ENCODE peak calls at places on chromosomes 4 and X, in six cellular contexts. S is SK-N-SH, V is GM23338, N is Panc1, I is sigmoid colon, H is prostate gland. C is an unnamed sample.
A peak's percentile ranks its signal among the peaks of the same experiment; 100 is the strongest.

GRCh38 chr4:117560329-117560728 is 474.0 kb upstream of the NDST3 start:
- DNase-seq in I (no peak), S (no peak), N (peak; percentile 2), V (peak; percentile 4), H (no peak), C (no peak)

GRCh38 chr4:155973639-155974475 is 20.2 kb upstream of the CTSO start:
- DNase-seq in V (peak; percentile 60), S (no peak), N (no peak), H (no peak), I (no peak), C (no peak)

GRCh38 chr4:57462843-57463242 is 352.7 kb upstream of the IGFBP7 start:
- DNase-seq in V (no peak), S (no peak), N (no peak), H (no peak), I (no peak), C (no peak)

GRCh38 chr4:83906561-83906960 is 370.7 kb downstream of the GPAT3 start:
- DNase-seq in V (no peak), N (no peak), H (no peak), S (no peak), I (no peak), C (no peak)

GRCh38 chr4:117001077-117001476 is 84.3 kb downstream of the TRAM1L1 start:
- DNase-seq in H (no peak), N (no peak), V (no peak), I (no peak), S (no peak), C (no peak)

GRCh38 chr4:128287871-128288688 is 467 bp upstream of the PGRMC2 start:
- DNase-seq in N (peak; percentile 89), H (peak; percentile 99), V (peak; percentile 100), I (peak; percentile 100), S (peak; percentile 99), C (peak; percentile 99)

GRCh38 chrX:6002056-6002455 is 226.6 kb downstream of the NLGN4X start:
- DNase-seq in V (peak; percentile 20), H (no peak), I (no peak), S (no peak), N (no peak), C (no peak)

GRCh38 chr4:11424000-11424399 is 4.7 kb downstream of the HS3ST1 start:
- DNase-seq in S (peak; percentile 53), H (peak; percentile 58), I (no peak), N (no peak), V (peak; percentile 81), C (no peak)

GRCh38 chr4:52869196-52869595 is 7.1 kb downstream of the RASL11B start:
- DNase-seq in V (no peak), N (no peak), S (peak; percentile 88), I (peak; percentile 70), H (no peak), C (no peak)

GRCh38 chrX:19602866-19603620 is 87.7 kb upstream of the MAP3K15 start:
- DNase-seq in N (no peak), I (no peak), S (no peak), V (no peak), H (no peak), C (no peak)

GRCh38 chrX:154431321-154431720 is 2.8 kb downstream of the ATP6AP1 start:
- DNase-seq in H (no peak), N (no peak), S (no peak), I (no peak), V (no peak), C (no peak)
- H3K27ac ChIP-seq in H (peak overlapping the region; percentile 39), N (no peak overlapping the region), S (no peak overlapping the region), I (peak overlapping the region; percentile 34), V (no peak overlapping the region), C (no peak overlapping the region)

GRCh38 chr4:147794787-147795413 is 63.0 kb downstream of the ARHGAP10 start:
- DNase-seq in H (no peak), V (no peak), I (no peak), N (no peak), S (no peak), C (no peak)

GRCh38 chr4:147802346-147802745 is 70.5 kb downstream of the ARHGAP10 start:
- DNase-seq in I (no peak), V (no peak), H (no peak), S (no peak), N (no peak), C (no peak)

GRCh38 chr4:147793973-147794690 is 62.2 kb downstream of the ARHGAP10 start:
- DNase-seq in N (no peak), H (no peak), S (no peak), V (no peak), I (no peak), C (no peak)

GRCh38 chr4:147801820-147802219 is 69.9 kb downstream of the ARHGAP10 start:
- DNase-seq in S (no peak), I (no peak), H (no peak), V (no peak), N (no peak), C (no peak)

GRCh38 chr4:147799986-147800555 is 68.2 kb downstream of the ARHGAP10 start:
- DNase-seq in H (no peak), I (no peak), S (no peak), V (no peak), N (no peak), C (no peak)
- TF ChIP-seq POLR2AphosphoS5 in H (no peak), I (no peak), S (no peak), V (no peak), N (no peak), C (no peak)

GRCh38 chr4:30720656-30721352 is 635 bp downstream of the PCDH7 start:
- DNase-seq in N (no peak), V (peak; percentile 64), I (peak; percentile 73), H (no peak), S (peak; percentile 55), C (no peak)
- H3K27me3 ChIP-seq in N (no peaks in the 10 kb centered on the region), V (peaks cover 56% of the 10 kb centered on the region), I (no peaks in the 10 kb centered on the region), H (no peaks in the 10 kb centered on the region), S (peaks cover 61% of the 10 kb centered on the region), C (no peaks in the 10 kb centered on the region)

DNA sequence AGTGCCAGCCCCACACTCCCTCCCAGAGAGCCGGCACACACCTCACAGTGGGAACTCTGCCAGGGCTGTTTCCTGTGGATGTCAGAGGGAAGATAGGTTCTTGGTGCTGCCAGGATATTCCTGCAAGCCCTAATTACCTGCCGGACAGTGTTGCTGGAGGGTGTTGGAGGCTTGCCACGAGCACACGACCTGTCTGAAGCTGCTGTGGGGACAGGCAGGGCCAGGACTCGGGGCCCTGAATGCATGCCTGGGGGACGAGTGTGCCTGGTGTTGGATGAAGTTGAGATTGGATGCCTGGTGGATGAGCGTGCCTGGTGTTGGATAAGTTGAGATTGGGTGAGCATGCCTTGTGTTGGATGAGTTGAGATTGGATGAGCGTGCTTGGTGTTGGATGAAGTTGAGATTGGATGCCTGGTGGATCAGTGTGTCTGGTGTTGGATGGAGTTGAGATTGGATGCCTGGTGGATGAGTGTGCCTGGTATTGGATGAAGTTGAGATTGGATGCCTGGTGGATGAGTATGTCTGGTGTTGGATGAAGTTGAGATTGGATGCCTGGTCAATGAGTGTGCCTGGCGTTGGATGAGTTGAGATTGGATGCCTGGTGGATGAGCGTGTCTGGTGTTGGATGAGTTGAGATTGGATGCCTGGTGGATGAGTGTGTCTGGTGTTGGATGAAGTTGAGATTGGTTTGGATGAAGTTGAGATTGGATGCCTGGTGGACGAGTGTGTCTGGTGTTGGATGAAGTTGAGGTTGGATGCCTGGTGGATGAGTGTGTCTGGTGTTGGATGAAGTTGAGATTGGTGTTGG is 23.2 kb upstream of the UVSSA start:
- DNase-seq in V (no peak), H (no peak), N (peak; percentile 86), I (no peak), S (no peak), C (no peak)
- H3K27ac ChIP-seq in V (no peak overlapping the region), H (no peak overlapping the region), N (no peak overlapping the region), I (no peak overlapping the region), S (peak overlapping the region; percentile 84), C (no peak overlapping the region)

GRCh38 chrX:152898442-152898841 is 575 bp downstream of the ZNF185 start:
- DNase-seq in S (no peak), I (no peak), N (no peak), H (no peak), V (no peak), C (no peak)

GRCh38 chrX:152895724-152896420 is 2.0 kb upstream of the ZNF185 start:
- DNase-seq in S (no peak), N (peak; percentile 33), V (no peak), H (peak; percentile 60), I (no peak), C (no peak)

GRCh38 chrX:152896450-152896849 is 1.4 kb upstream of the ZNF185 start:
- DNase-seq in H (no peak), S (no peak), V (no peak), N (peak; percentile 36), I (no peak), C (no peak)

GRCh38 chrX:152899111-152899873 is 1.4 kb downstream of the ZNF185 start:
- DNase-seq in N (no peak), V (no peak), I (no peak), H (no peak), S (no peak), C (no peak)

DNA sequence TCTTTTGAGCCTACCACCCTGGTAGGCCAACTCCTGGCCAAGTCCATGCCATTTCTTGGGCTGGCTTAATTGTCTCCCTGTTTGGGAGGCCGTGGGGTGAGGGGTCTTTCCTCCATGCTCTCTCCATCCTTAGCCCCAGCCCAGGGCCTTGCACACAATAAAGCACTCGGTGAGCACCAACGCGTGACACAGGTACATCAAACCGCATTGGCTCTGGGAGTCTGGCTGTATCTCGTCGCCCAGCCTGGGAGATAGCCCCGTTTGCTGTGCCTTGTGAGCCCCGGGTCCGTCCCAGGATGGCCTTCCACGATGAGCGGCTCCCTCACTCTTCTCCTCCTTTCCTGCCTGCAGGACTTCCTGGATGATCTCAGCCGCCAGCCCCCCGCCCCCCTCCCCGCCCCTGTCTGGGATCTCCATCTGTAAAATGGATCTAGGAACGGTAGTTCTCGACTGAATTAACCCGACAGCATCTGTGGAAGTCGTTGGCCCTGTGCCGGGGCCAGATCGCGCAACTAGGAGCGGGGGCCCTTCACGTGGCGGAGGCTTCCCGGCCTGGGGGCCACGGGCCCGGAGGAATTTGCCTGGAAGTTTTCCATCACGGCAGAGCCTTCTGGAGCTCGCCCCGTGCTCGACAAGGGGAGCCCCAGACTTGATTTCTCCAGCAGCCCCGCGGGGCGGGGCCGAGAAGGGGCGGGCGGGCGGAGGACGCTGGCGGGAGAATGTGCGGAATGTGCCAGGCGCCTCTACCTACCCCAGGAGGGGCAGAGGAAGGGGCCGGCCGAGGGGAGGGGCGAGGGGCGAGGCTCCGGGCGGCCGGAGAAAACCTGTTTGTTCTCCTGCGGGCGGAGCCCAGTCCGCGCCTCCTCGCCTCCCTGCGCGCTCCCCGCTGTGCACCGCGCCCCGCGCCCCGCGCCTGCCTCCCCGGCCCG is at the start of gene ZNF185:
- DNase-seq in N (no peak), I (no peak), V (peak; percentile 89), H (peak; percentile 68), S (peak; percentile 70), C (no peak)
- TF ChIP-seq POLR2AphosphoS5 in N (no peak), I (no peak), V (peak; percentile 7), H (peak; percentile 21), S (no peak), C (no peak)